ENCODE peak calls at places on chromosomes 1 and 21, in eight cellular contexts. N, C, Q, S, X, D, B and K are unnamed samples.

GRCh38 chr21:31571879-31572278 is 87.6 kb upstream of the SOD1 start:
- DNase-seq in N (no peak), C (no peak), Q (no peak), S (no peak), X (no peak), D (no peak), B (no peak), K (no peak)

GRCh38 chr1:155126494-155127104 is 1.1 kb upstream of the EFNA1 start:
- DNase-seq in N (peak; percentile 64), C (peak; percentile 65), Q (peak; percentile 29), S (no peak), X (peak; percentile 56), D (no peak), B (peak; percentile 88), K (peak; percentile 35)

GRCh38 chr1:33709780-33710713 is 153.8 kb upstream of the HMGB4 start:
- DNase-seq in N (no peak), C (no peak), Q (no peak), S (no peak), X (no peak), D (no peak), B (no peak), K (no peak)

GRCh38 chr1:36948147-36948546 is 86.2 kb downstream of the GRIK3 start:
- DNase-seq in N (no peak), C (no peak), Q (no peak), S (no peak), X (no peak), D (no peak), B (no peak), K (no peak)

GRCh38 chr1:71919812-71920509 is 362.4 kb downstream of the NEGR1 start:
- DNase-seq in N (no peak), C (no peak), Q (no peak), S (no peak), X (no peak), D (no peak), B (no peak), K (peak; percentile 61)

GRCh38 chr1:168301664-168302320 is 21.1 kb downstream of the TBX19 start:
- DNase-seq in N (no peak), C (no peak), Q (no peak), S (peak; percentile 57), X (no peak), D (no peak), B (peak; percentile 6), K (peak; percentile 57)

GRCh38 chr1:9401080-9401453 is 108.4 kb downstream of the SPSB1 start:
- DNase-seq in N (no peak), C (no peak), Q (no peak), S (no peak), X (no peak), D (no peak), B (no peak), K (no peak)

GRCh38 chr1:30851286-30851685 is 57.3 kb downstream of the SDC3 start:
- DNase-seq in N (no peak), C (no peak), Q (no peak), S (no peak), X (no peak), D (no peak), B (no peak), K (no peak)

GRCh38 chr1:112298558-112298957 is 97.5 kb upstream of the CTTNBP2NL start:
- DNase-seq in N (peak; percentile 88), C (peak; percentile 72), Q (peak; percentile 72), S (peak; percentile 48), X (peak; percentile 42), D (no peak), B (peak; percentile 38), K (no peak)

GRCh38 chr1:207869859-207870258 is 41.1 kb downstream of the CD34 start:
- DNase-seq in N (no peak), C (no peak), Q (no peak), S (no peak), X (no peak), D (no peak), B (no peak), K (no peak)

GRCh38 chr1:207866471-207867135 is 44.3 kb downstream of the CD34 start:
- DNase-seq in N (no peak), C (no peak), Q (no peak), S (no peak), X (peak; percentile 60), D (no peak), B (no peak), K (no peak)

GRCh38 chr1:207868769-207869721 is 41.9 kb downstream of the CD34 start:
- DNase-seq in N (peak; percentile 90), C (peak; percentile 89), Q (peak; percentile 83), S (peak; percentile 29), X (peak; percentile 93), D (no peak), B (peak; percentile 41), K (no peak)

GRCh38 chr1:207867136-207868081 is 43.5 kb downstream of the CD34 start:
- DNase-seq in N (no peak), C (no peak), Q (peak; percentile 43), S (no peak), X (peak; percentile 22), D (no peak), B (no peak), K (no peak)

DNA sequence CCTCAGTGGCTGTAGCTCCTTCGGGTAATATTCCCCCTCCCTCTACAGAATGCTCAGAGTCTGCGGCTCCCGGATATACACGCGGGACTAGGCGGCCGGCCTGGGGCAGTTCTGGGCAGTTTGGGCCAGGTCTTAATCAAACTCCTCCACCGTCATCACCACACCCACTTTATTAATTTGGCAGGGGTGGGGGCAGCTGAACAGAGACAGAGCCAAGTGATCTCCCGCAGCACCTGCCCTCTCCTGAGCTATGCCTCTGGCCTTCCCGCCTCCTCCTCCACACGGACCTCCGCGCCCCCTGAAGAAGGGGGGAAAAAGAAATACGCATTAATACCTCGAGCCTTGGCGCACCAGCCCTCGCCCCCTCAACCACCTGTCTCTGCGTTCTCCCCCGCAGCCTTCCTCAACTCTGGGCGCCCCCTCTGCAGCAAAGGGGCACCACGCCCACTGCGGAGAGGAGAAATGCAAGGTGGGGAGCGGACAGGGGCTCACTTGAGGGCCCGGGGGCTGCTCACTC is 42.6 kb downstream of the CD34 start:
- DNase-seq in N (peak; percentile 58), C (peak; percentile 60), Q (peak; percentile 45), S (no peak), X (peak; percentile 54), D (no peak), B (no peak), K (no peak)
- TF ChIP-seq POLR2AphosphoS5 in N (no peak), C (no peak), Q (no peak), S (peak; percentile 41), X (no peak), D (peak; percentile 23), B (no peak), K (no peak)

GRCh38 chr1:201089621-201090020 is 22.6 kb downstream of the CACNA1S start:
- DNase-seq in N (no peak), C (no peak), Q (no peak), S (no peak), X (no peak), D (no peak), B (no peak), K (no peak)
- H3K9ac ChIP-seq in N (no peak overlapping the region), C (no peak overlapping the region), Q (no peak overlapping the region), S (no peak overlapping the region), X (no peak overlapping the region), D (no peak overlapping the region), B (no peak overlapping the region), K (no peak overlapping the region)

DNA sequence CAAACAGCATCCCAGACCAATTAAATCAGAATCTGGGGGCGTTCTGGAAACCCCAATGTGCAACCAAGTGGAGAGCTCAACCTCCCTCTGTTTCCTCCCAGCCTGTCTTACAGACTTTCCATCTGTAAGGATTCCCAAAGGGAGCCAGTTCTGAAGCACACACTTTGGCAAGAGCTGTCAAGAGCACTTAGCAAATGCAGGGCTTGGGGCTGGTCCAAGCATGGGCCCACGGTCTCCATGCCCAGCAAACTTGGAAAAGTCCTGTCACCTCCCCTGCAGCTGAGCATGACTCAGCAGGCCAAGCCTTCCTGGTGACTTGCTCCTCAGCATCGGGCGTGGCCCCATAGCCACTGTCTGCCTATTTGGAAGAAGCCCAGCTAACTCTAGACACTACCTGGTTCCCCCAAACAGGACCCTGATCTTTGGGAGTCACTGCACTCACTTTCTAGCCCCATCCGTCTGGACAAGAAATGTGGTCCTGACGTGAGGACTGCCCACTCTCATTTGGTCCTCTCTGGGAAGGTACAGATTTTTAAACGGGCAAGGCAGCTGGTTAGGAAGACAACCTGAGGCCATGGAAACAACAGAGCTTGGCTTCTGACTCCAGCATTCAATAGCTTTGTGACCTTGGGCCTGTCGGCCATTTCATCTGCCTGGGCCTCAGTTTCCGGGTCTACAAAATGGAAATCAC is 16.9 kb downstream of the SLC2A1 start:
- DNase-seq in N (no peak), C (peak; percentile 72), Q (peak; percentile 79), S (peak; percentile 80), X (no peak), D (no peak), B (no peak), K (no peak)
- TF ChIP-seq POLR2AphosphoS5 in N (no peak), C (peak; percentile 20), Q (no peak), S (peak; percentile 67), X (peak; percentile 41), D (no peak), B (no peak), K (no peak)

DNA sequence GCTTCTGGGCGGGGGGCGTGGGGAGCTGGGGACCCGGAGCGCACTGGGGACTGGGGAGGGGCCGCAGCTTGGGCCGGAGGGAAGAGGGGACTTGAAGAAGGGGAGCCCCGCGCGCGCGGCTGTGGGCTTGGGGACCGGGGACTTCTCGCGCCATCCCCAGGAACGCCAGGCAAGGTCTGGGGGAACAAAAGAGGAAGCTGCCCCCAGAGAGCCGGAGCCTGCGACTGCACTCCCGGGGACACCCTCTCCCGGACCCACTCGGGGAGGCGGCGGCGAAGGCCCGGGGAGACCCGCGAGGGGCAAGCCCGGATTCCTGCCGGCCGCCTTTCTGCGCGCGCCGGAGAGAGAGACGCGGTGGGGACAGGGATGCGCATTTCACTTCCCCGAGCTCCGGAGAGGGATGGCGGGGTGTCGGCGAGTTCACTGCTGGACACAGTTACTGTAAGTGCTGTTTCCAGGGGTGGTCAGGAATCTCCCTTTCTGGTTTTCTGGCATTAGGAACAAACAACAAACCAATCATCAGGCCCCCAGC is 732 bp downstream of the ABCG1 start:
- DNase-seq in N (peak; percentile 64), C (no peak), Q (no peak), S (no peak), X (peak; percentile 76), D (no peak), B (no peak), K (no peak)
- H3K9ac ChIP-seq in N (no peak overlapping the region), C (no peak overlapping the region), Q (peak overlapping the region; percentile 75), S (peak overlapping the region; percentile 17), X (no peak overlapping the region), D (peak overlapping the region; percentile 34), B (no peak overlapping the region), K (peak overlapping the region; percentile 42)

GRCh38 chr1:218480691-218481099 is 135.6 kb downstream of the TGFB2 start:
- DNase-seq in N (no peak), C (no peak), Q (peak; percentile 89), S (no peak), X (no peak), D (no peak), B (peak; percentile 16), K (no peak)
- TF ChIP-seq POLR2AphosphoS5 in N (no peak), C (no peak), Q (peak; percentile 29), S (no peak), X (no peak), D (no peak), B (no peak), K (no peak)